ENCODE peak calls at places on chromosomes 6 and 20, in five cellular contexts. U, E, Q, I and N are unnamed samples.

GRCh38 chr6:82555801-82556200 is 192.2 kb downstream of the TPBG start:
- DNase-seq in U (peak), E (no peak), Q (no peak), I (no peak), N (no peak)

GRCh38 chr20:51172558-51173428 is 149.9 kb upstream of the KCNG1 start:
- DNase-seq in U (no peak), E (peak), Q (no peak), I (no peak), N (no peak)

GRCh38 chr6:156601156-156601820 is 175.9 kb upstream of the ARID1B start:
- DNase-seq in U (no peak), E (no peak), Q (no peak), I (no peak), N (no peak)

GRCh38 chr20:51525241-51526104 is 17.0 kb downstream of the NFATC2 start:
- DNase-seq in U (no peak), E (no peak), Q (no peak), I (no peak), N (no peak)

GRCh38 chr6:85484941-85485340 is 35.1 kb downstream of the NT5E start:
- DNase-seq in U (no peak), E (no peak), Q (no peak), I (no peak), N (no peak)

GRCh38 chr6:35731414-35731735 is 5.5 kb upstream of the ARMC12 start:
- DNase-seq in U (peak), E (peak), Q (peak), I (peak), N (no peak)

GRCh38 chr6:84615987-84616386 is 148.4 kb downstream of the TBX18 start:
- DNase-seq in U (no peak), E (no peak), Q (no peak), I (no peak), N (no peak)

GRCh38 chr6:73047801-73048200 is 177.5 kb downstream of the KHDC1L start:
- DNase-seq in U (peak), E (no peak), Q (no peak), I (no peak), N (no peak)

GRCh38 chr6:157106487-157106886 is 216.8 kb downstream of the TMEM242 start:
- DNase-seq in U (peak), E (no peak), Q (no peak), I (peak), N (no peak)

GRCh38 chr20:59765599-59766177 is 161.3 kb downstream of the PHACTR3 start:
- DNase-seq in U (peak), E (peak), Q (no peak), I (no peak), N (no peak)

GRCh38 chr6:169212897-169213813 is 40.5 kb downstream of the THBS2 start:
- DNase-seq in U (peak), E (peak), Q (peak), I (peak), N (peak)
- TF ChIP-seq CTCF in U (peak), E (peak), Q (no peak), I (peak), N (peak)

GRCh38 chr6:151669208-151669560 is 138.3 kb upstream of the ESR1 start:
- DNase-seq in U (no peak), E (no peak), Q (no peak), I (no peak), N (no peak)
- H3K4me3 ChIP-seq in U (no peak), E (no peak), Q (no peak), I (no peak), N (no peak)

GRCh38 chr20:32577657-32578056 is 7.5 kb downstream of the NOL4L start:
- DNase-seq in U (no peak), E (no peak), Q (no peak), I (no peak), N (no peak)

GRCh38 chr20:32576560-32576959 is 8.6 kb downstream of the NOL4L start:
- DNase-seq in U (no peak), E (no peak), Q (no peak), I (no peak), N (no peak)

GRCh38 chr20:32578840-32579239 is 6.3 kb downstream of the NOL4L start:
- DNase-seq in U (no peak), E (no peak), Q (no peak), I (no peak), N (no peak)

GRCh38 chr20:32575805-32576204 is 9.3 kb downstream of the NOL4L start:
- DNase-seq in U (no peak), E (no peak), Q (no peak), I (no peak), N (no peak)

GRCh38 chr20:32577023-32577422 is 8.1 kb downstream of the NOL4L start:
- DNase-seq in U (no peak), E (peak), Q (no peak), I (no peak), N (no peak)
- TF ChIP-seq CTCF in U (no peak), E (peak), Q (no peak), I (peak), N (no peak)

GRCh38 chr20:43670423-43670822 is 3.5 kb downstream of the MYBL2 start:
- DNase-seq in U (no peak), E (no peak), Q (no peak), I (no peak), N (no peak)

GRCh38 chr20:43666376-43667328 is at the start of gene MYBL2:
- DNase-seq in U (peak), E (peak), Q (peak), I (peak), N (peak)

GRCh38 chr20:43669332-43669731 is 2.4 kb downstream of the MYBL2 start:
- DNase-seq in U (peak), E (no peak), Q (peak), I (peak), N (no peak)

GRCh38 chr20:43665466-43666176 is 1.3 kb upstream of the MYBL2 start:
- DNase-seq in U (no peak), E (no peak), Q (no peak), I (no peak), N (no peak)

GRCh38 chr20:43667341-43668132 is 623 bp downstream of the MYBL2 start:
- DNase-seq in U (no peak), E (peak), Q (no peak), I (no peak), N (no peak)
- H3K4me3 ChIP-seq in U (peak), E (peak), Q (peak), I (peak), N (peak)

GRCh38 chr20:18032977-18033892 is 24.5 kb downstream of the OVOL2 start:
- DNase-seq in U (peak), E (peak), Q (no peak), I (no peak), N (no peak)
- TF ChIP-seq CTCF in U (no peak), E (peak), Q (no peak), I (no peak), N (no peak)

GRCh38 chr6:26207248-26207801 is 120.1 kb downstream of the HFE start:
- DNase-seq in U (no peak), E (no peak), Q (no peak), I (no peak), N (no peak)
- H3K4me3 ChIP-seq in U (no peak), E (peak), Q (no peak), I (no peak), N (no peak)

DNA sequence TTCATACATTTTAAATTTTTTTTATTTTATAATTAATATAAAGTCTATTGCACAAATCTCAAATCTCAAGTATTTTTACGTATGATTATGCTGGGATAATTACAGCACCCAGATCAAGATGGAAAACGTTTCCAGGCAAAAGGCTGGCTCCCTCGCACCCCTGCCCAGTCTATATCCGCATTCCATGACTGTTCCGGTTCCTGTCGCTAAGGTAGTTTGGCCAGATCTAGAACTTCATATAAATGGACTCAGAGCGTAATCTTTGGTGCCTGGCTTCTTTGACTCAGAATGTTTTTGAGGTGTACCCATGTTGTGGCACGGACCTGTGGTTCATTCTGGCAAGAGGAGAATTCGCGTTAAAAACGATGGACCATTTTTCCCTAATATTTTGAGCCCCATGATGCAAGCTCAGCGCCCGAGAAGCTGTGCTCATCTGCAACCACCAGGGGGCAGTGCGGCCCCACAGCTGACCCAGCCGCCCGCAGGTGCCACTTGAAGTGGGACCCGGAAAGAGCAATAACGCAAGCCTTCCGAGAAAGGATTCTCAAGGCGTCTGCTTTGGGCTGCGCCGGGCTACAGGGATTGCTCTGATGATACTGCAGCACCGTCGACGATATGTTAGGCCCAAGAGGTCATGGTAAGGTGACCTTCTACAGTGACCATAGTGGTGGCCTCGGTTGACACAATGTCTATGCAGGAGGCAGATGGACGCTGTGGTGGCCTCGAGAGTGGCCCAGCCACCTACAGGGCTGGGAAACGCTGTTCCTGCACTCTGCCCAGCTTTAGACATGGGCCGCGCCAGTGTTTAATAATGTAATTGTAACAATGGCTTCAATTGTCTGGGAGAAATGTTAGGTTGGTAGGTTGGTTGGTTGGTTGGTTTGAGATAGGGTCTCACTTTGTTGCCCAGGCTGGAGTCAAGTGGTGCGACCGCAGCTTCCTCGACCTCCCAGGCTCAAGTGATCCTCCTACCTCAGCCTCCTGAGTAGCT is 160.1 kb downstream of the ZMYND8 start:
- DNase-seq in U (peak), E (peak), Q (peak), I (no peak), N (no peak)
- TF ChIP-seq CTCF in U (peak), E (peak), Q (peak), I (peak), N (peak)

DNA sequence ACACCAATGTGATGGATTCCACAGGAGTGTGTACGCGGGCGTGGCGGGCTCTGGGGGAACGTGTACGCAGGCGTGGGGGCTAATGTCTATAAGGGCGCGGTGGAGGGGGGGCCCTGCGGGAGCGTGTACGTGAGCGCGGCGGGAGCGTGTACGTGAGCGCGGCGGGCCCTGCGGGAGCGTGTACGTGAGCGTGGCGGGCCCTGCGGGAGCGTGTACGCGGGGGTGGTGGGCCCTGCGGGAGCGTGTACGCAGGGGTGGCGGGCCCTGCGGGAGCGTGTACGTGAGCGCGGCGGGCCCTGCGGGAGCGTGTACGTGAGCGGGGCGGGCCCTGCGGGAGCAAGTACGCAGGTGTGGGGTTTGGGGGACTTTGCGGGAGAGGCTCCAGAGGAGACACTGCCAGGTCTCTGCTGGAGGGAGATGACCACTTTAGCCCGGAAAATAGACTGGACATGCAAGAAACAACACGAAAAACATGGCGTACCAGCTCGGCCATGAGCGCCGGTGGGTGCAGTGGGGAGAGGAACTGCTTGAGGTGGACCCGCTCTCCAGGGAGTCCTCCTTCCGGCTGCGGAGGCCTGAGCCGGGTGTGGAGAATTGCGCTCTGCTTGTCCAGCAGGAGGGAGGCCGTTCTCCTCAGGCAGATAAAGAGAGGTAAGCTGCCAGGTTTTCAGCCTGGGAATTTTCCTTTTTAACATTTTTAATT is 27.8 kb upstream of the SMOC2 start:
- DNase-seq in U (no peak), E (no peak), Q (no peak), I (no peak), N (no peak)
- H3K4me3 ChIP-seq in U (no peak), E (no peak), Q (no peak), I (no peak), N (no peak)